ENCODE peak calls at places on chromosomes 7 and 10, in ten cellular contexts. U, M, L, K, J, X, N, T, I and Y are unnamed samples.

GRCh38 chr10:103780242-103781149 is 74.9 kb downstream of the SH3PXD2A start:
- DNase-seq in X (peak), U (no peak), M (no peak), N (no peak), K (no peak), T (no peak), L (no peak), J (no peak), I (no peak), Y (no peak)

GRCh38 chr7:76303829-76304505 is 1.5 kb downstream of the HSPB1 start:
- DNase-seq in U (no peak), X (peak), L (no peak), M (no peak), K (no peak), J (no peak), N (no peak), I (no peak), T (no peak), Y (no peak)

GRCh38 chr10:99331207-99331803 is 2.1 kb downstream of the CNNM1 start:
- DNase-seq in I (no peak), L (no peak), N (no peak), J (no peak), M (no peak), X (no peak), U (no peak), T (peak), K (no peak), Y (no peak)

GRCh38 chr10:62437696-62438095 is 63.5 kb downstream of the ZNF365 start:
- DNase-seq in J (no peak), I (no peak), T (peak), L (no peak), M (no peak), N (peak), X (peak), U (peak), K (peak), Y (no peak)

GRCh38 chr10:110918633-110919348 is at the start of gene BBIP1:
- DNase-seq in X (peak), T (peak), J (no peak), I (no peak), N (peak), K (peak), U (peak), M (no peak), L (no peak), Y (peak)

GRCh38 chr7:21580073-21580521 is 37.3 kb downstream of the DNAH11 start:
- DNase-seq in T (peak), N (peak), U (no peak), L (no peak), K (no peak), J (no peak), M (no peak), X (peak), I (no peak), Y (no peak)

GRCh38 chr7:108347616-108348015 is 108.6 kb downstream of the NRCAM start:
- DNase-seq in X (peak), J (no peak), N (peak), L (no peak), M (no peak), K (no peak), U (no peak), I (no peak), T (peak), Y (no peak)

GRCh38 chr7:50771120-50772002 is 11.3 kb downstream of the GRB10 start:
- DNase-seq in M (no peak), K (no peak), X (no peak), L (no peak), N (no peak), U (no peak), T (no peak), J (no peak), I (no peak), Y (no peak)

GRCh38 chr7:26202019-26202985 is 757 bp downstream of the CBX3 start:
- DNase-seq in K (peak), T (peak), X (peak), I (peak), L (peak), U (no peak), N (no peak), M (no peak), J (peak), Y (peak)

GRCh38 chr7:104963991-104964385 is 50.0 kb upstream of the KMT2E start:
- DNase-seq in U (no peak), M (no peak), K (no peak), I (no peak), N (no peak), J (no peak), X (peak), L (no peak), T (no peak), Y (no peak)